ENCODE peak calls at places on chromosomes 2 and 18, in nine cellular contexts. W is spleen, T is heart left ventricle, P is breast epithelium, R is prostate gland, H is stomach, S is body of pancreas, K is Peyer's patch, F is GM12891. N is an unnamed sample.

GRCh38 chr18:9775172-9775571 is 67.1 kb downstream of the RAB31 start:
- DNase-seq in W (no peak), T (no peak), P (no peak), R (no peak), H (no peak), S (peak; percentile 70), K (no peak), F (no peak), N (no peak)

GRCh38 chr18:692841-693240 is 19.6 kb downstream of the ENOSF1 start:
- DNase-seq in W (no peak), T (no peak), P (no peak), R (no peak), H (no peak), S (peak; percentile 16), K (no peak), F (no peak), N (no peak)

GRCh38 chr2:186346216-186346615 is 139.8 kb upstream of the ZC3H15 start:
- DNase-seq in W (no peak), T (no peak), P (no peak), R (no peak), H (no peak), S (no peak), K (no peak), F (no peak), N (no peak)

GRCh38 chr2:13015941-13016340 is 299.2 kb downstream of the TRIB2 start:
- DNase-seq in W (no peak), T (no peak), P (no peak), R (no peak), H (no peak), S (no peak), K (no peak), F (no peak), N (no peak)

GRCh38 chr2:104755026-104755856 is 98.7 kb upstream of the POU3F3 start:
- DNase-seq in W (peak; percentile 75), T (no peak), P (no peak), R (no peak), H (no peak), S (peak; percentile 13), K (no peak), F (no peak), N (no peak)

GRCh38 chr2:117958186-117958585 is 55.7 kb downstream of the CCDC93 start:
- DNase-seq in W (no peak), T (no peak), P (no peak), R (peak; percentile 36), H (no peak), S (no peak), K (no peak), F (no peak), N (no peak)

GRCh38 chr2:182368446-182368845 is 58.4 kb downstream of the PDE1A start:
- DNase-seq in W (no peak), T (no peak), P (no peak), R (no peak), H (no peak), S (no peak), K (no peak), F (no peak), N (no peak)

GRCh38 chr18:43869451-43870008 is 592.2 kb upstream of the SYT4 start:
- DNase-seq in W (no peak), T (no peak), P (no peak), R (no peak), H (no peak), S (no peak), K (no peak), F (no peak), N (no peak)

GRCh38 chr18:74496508-74497307 is 545 bp downstream of the CNDP2 start:
- DNase-seq in W (no peak), T (peak; percentile 74), P (peak; percentile 64), R (peak; percentile 42), H (peak; percentile 69), S (peak; percentile 70), K (peak; percentile 83), F (no peak), N (peak; percentile 46)

GRCh38 chr2:15950088-15950952 is 10.0 kb downstream of the MYCN start:
- DNase-seq in W (no peak), T (no peak), P (no peak), R (no peak), H (no peak), S (no peak), K (no peak), F (no peak), N (no peak)

GRCh38 chr18:74378179-74378682 is 62.6 kb downstream of the C18orf63 start:
- DNase-seq in W (no peak), T (no peak), P (no peak), R (no peak), H (no peak), S (no peak), K (no peak), F (no peak), N (no peak)

GRCh38 chr18:57806201-57806890 is 3.2 kb upstream of the ATP8B1 start:
- DNase-seq in W (no peak), T (no peak), P (no peak), R (no peak), H (no peak), S (no peak), K (no peak), F (no peak), N (no peak)

GRCh38 chr2:25363733-25364132 is 22.0 kb upstream of the DNMT3A start:
- DNase-seq in W (peak; percentile 80), T (no peak), P (no peak), R (no peak), H (no peak), S (no peak), K (no peak), F (no peak), N (no peak)

GRCh38 chr2:44268259-44268649 is 7.0 kb upstream of the SLC3A1 start:
- DNase-seq in W (no peak), T (no peak), P (no peak), R (no peak), H (no peak), S (no peak), K (no peak), F (no peak), N (no peak)

GRCh38 chr2:96144481-96145027 is 686 bp downstream of the DUSP2 start:
- DNase-seq in W (peak; percentile 92), T (no peak), P (no peak), R (peak; percentile 14), H (no peak), S (no peak), K (no peak), F (no peak), N (no peak)

GRCh38 chr2:108909275-108909823 is 79.7 kb downstream of the EDAR start:
- DNase-seq in W (peak; percentile 51), T (no peak), P (no peak), R (no peak), H (no peak), S (no peak), K (no peak), F (no peak), N (no peak)

GRCh38 chr2:634670-635395 is 42.4 kb downstream of the TMEM18 start:
- DNase-seq in W (no peak), T (no peak), P (no peak), R (no peak), H (no peak), S (no peak), K (no peak), F (no peak), N (no peak)

DNA sequence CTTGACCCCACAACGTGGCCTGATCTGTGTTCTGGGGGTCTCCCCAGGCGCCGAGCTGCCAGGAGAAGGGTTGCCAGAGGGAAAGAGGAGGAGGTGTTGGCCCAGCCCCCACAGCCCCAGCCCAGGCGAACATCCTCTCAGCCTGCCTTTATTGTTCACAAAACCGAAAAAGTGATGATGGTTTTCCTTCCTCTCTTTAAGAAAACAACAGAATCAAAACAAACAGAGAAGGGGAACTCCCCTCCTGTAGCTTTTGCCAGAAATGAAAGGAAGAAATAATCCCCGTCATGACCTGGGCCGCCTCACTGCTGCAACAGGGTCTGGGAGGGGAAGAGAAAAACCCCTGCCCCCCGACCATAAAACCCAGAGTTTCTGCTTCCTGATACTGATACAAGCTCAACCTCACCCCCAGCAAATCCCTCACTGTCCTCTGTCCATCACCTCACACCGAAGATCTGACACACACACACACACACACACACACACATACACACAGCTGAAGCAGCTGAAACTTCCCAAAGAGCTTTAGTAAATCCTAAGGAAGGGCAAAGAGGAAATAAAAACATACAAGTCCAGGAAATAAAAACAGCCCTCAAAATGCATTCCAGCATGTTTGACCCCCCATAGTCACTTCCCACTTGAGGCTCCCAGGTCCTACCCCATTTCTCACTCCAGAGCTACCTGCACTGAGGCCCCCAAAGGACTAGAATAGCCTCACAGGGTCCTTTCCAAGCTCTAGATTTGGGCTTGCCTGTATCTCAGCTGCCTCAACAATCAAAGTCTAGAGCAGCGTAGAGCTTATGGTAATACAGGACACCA is 51.8 kb downstream of the ZFP36L2 start:
- DNase-seq in W (peak; percentile 93), T (peak; percentile 68), P (no peak), R (no peak), H (peak; percentile 34), S (peak; percentile 41), K (no peak), F (peak; percentile 60), N (no peak)
- TF ChIP-seq POLR2A in W (no peak), T (no peak), P (no peak), R (no peak), H (no peak), S (no peak), K (no peak), F (peak; percentile 37), N (no peak)

DNA sequence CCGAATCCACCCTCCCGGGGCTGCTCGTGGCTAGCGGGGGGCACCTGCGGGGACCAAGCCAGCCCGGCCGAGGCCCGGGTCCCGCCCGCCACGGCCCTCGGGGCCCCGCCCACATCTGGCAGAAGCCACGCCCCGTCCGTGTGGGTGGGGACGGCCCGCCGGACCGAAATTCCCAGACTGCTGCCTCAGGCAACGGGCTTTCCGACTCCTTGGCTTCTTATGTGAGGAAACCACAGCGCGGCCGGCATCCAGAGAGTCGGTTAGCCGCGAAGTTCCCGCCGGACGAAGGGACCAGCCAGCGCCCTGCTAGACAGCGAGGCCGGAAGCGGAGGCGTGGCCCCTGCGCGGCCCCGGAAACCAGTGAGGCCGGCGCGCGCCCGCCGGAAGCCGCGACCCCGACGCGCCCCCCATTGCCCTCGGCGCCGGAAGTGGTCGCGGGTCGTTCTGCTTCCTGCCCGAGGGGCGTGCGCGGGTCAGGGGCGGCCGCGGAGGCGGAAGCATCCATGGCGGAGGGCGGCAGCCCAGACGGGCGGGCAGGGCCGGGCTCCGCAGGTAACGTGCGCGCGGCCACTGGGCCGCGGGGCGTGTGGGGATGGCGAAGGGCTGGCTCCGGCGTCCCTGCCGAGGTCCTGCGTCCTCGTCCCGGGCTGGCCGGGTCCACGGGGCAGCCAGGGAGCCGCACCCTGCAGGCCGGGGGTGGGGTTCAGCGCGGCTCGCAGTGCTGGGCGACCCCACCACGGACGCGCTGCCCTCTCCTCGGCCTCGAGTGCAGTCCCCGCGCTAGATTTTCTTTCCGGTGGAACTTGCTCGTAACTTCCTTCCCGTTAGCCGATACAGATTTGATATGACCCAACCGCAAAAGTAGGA is at the start of gene ASB1:
- DNase-seq in W (peak; percentile 96), T (peak; percentile 72), P (peak; percentile 67), R (peak; percentile 52), H (peak; percentile 71), S (peak; percentile 68), K (peak; percentile 88), F (peak; percentile 95), N (peak; percentile 58)
- TF ChIP-seq POLR2A in W (peak; percentile 18), T (peak; percentile 52), P (no peak), R (no peak), H (no peak), S (peak; percentile 51), K (no peak), F (peak; percentile 88), N (peak; percentile 65)

GRCh38 chr2:3651686-3652516 is 6.1 kb upstream of the ALLC start:
- DNase-seq in W (peak; percentile 92), T (peak; percentile 37), P (no peak), R (peak; percentile 46), H (peak; percentile 62), S (peak; percentile 49), K (peak; percentile 50), F (peak; percentile 95), N (no peak)
- TF ChIP-seq POLR2A in W (no peak), T (no peak), P (no peak), R (no peak), H (no peak), S (no peak), K (no peak), F (no peak), N (no peak)

GRCh38 chr2:1819396-1819795 is 75.1 kb upstream of the PXDN start:
- DNase-seq in W (no peak), T (no peak), P (no peak), R (no peak), H (no peak), S (no peak), K (no peak), F (no peak), N (no peak)
- TF ChIP-seq POLR2A in W (no peak), T (no peak), P (no peak), R (no peak), H (no peak), S (no peak), K (no peak), F (no peak), N (no peak)

N was measured in gastrocnemius medialis.